ENCODE peak calls at places on chromosomes 13 and 19, in seven cellular contexts. I, C, M, N, W, V and D are unnamed samples.

GRCh38 chr13:101698400-101698799 is 245.9 kb downstream of the ITGBL1 start:
- DNase-seq in C (no peak), V (no peak), M (no peak), I (no peak), N (no peak), W (no peak), D (no peak)

GRCh38 chr13:112102243-112102642 is 35.3 kb downstream of the SOX1 start:
- DNase-seq in C (no peak), W (peak; percentile 40), V (no peak), I (no peak), M (no peak), N (no peak), D (peak; percentile 19)

GRCh38 chr13:80196756-80197155 is 144.2 kb downstream of the SPRY2 start:
- DNase-seq in C (no peak), I (no peak), W (no peak), N (no peak), M (no peak), V (no peak), D (no peak)

GRCh38 chr13:41528021-41528420 is 70.7 kb downstream of the RGCC start:
- DNase-seq in I (no peak), M (no peak), W (no peak), V (no peak), C (no peak), N (no peak), D (no peak)

GRCh38 chr13:46964789-46965527 is 68.1 kb upstream of the HTR2A start:
- DNase-seq in W (no peak), N (no peak), C (no peak), I (no peak), M (no peak), V (no peak), D (no peak)

GRCh38 chr13:105572401-105572800 is 963.1 kb downstream of the EFNB2 start:
- DNase-seq in C (no peak), M (no peak), W (no peak), V (no peak), I (no peak), N (no peak), D (no peak)

GRCh38 chr19:11479470-11480080 is 1.3 kb downstream of the ELAVL3 start:
- DNase-seq in N (peak; percentile 66), W (no peak), M (peak; percentile 65), V (peak; percentile 63), C (no peak), I (no peak), D (no peak)

GRCh38 chr13:39892731-39893293 is 237.3 kb downstream of the COG6 start:
- DNase-seq in N (no peak), M (no peak), W (no peak), C (no peak), I (no peak), V (peak; percentile 4), D (no peak)

GRCh38 chr13:111279253-111279652 is 41.2 kb upstream of the TEX29 start:
- DNase-seq in I (no peak), W (no peak), M (no peak), V (no peak), C (no peak), N (no peak), D (no peak)

GRCh38 chr13:84439108-84439507 is 556.8 kb upstream of the SLITRK1 start:
- DNase-seq in I (no peak), N (no peak), W (no peak), M (no peak), V (no peak), C (no peak), D (no peak)

GRCh38 chr13:43379738-43380137 is 356.4 kb downstream of the DNAJC15 start:
- DNase-seq in V (no peak), N (no peak), W (no peak), C (no peak), I (no peak), M (no peak), D (no peak)

GRCh38 chr19:5593963-5594255 is 26.2 kb upstream of the TINCR start:
- DNase-seq in V (no peak), N (no peak), M (peak; percentile 36), W (no peak), C (no peak), I (no peak), D (no peak)

GRCh38 chr13:67128148-67128547 is 102.0 kb downstream of the PCDH9 start:
- DNase-seq in M (no peak), W (no peak), C (no peak), V (no peak), I (no peak), N (no peak), D (no peak)

GRCh38 chr13:112849500-112849899 is 119.5 kb upstream of the MCF2L start:
- DNase-seq in I (no peak), C (no peak), V (no peak), N (no peak), W (peak; percentile 46), M (no peak), D (no peak)

GRCh38 chr19:40716655-40717324 is at the start of the genes COQ8B and ITPKC:
- DNase-seq in C (peak; percentile 100), I (peak; percentile 100), W (peak; percentile 100), V (peak; percentile 99), M (peak; percentile 100), N (peak; percentile 100), D (peak; percentile 100)
- TF ChIP-seq CTCF in C (no peak), I (no peak), W (no peak), V (peak; percentile 49), M (peak; percentile 32), N (no peak), D (peak; percentile 27)

GRCh38 chr13:97385854-97386253 is 48.1 kb upstream of the RAP2A start:
- DNase-seq in W (no peak), C (no peak), M (no peak), V (no peak), I (no peak), N (no peak), D (no peak)

GRCh38 chr13:97384366-97384765 is 49.6 kb upstream of the RAP2A start:
- DNase-seq in N (no peak), V (no peak), W (no peak), M (no peak), C (no peak), I (no peak), D (no peak)

GRCh38 chr13:97380696-97381095 is 53.3 kb upstream of the RAP2A start:
- DNase-seq in N (no peak), C (no peak), W (no peak), V (no peak), I (no peak), M (no peak), D (no peak)

GRCh38 chr13:97385146-97385545 is 48.8 kb upstream of the RAP2A start:
- DNase-seq in N (no peak), V (no peak), C (no peak), W (no peak), I (no peak), M (no peak), D (no peak)

DNA sequence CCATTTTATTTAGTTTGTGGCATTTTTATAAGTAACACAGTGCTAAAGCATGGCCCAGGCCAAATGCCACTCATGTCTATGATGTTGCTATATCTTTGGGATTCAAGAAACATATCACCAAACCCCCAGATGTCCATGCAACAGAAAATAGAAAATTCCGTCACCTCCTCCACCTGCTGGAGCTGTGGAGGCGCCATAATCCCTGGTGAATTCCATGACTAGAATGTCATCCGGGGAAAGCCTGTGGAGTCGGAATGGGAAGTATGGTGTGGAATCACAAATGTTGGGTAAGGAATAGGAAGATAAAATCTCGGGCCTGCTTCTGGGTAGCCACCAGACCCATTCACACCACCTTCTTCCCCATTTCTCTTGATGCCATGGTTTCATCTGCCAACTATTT is 51.7 kb upstream of the RAP2A start:
- DNase-seq in N (no peak), C (no peak), V (no peak), M (no peak), W (no peak), I (no peak), D (no peak)
- H3K4me1 ChIP-seq in N (no peaks in the 10 kb centered on the region), C (peaks cover 3% of the 10 kb centered on the region), V (no peaks in the 10 kb centered on the region), M (no peaks in the 10 kb centered on the region), W (peaks cover 34% of the 10 kb centered on the region), I (no peaks in the 10 kb centered on the region), D (no peaks in the 10 kb centered on the region)

GRCh38 chr13:50747939-50748338 is 95.6 kb downstream of the DLEU7 start:
- DNase-seq in I (no peak), N (no peak), V (no peak), C (no peak), M (no peak), W (no peak), D (no peak)

GRCh38 chr13:50742353-50742752 is 101.1 kb downstream of the DLEU7 start:
- DNase-seq in W (no peak), M (no peak), C (no peak), I (no peak), V (no peak), N (no peak), D (no peak)

GRCh38 chr13:50744261-50744660 is 99.2 kb downstream of the DLEU7 start:
- DNase-seq in C (no peak), N (no peak), I (no peak), M (no peak), V (no peak), W (no peak), D (no peak)

GRCh38 chr13:50740052-50740741 is 103.3 kb downstream of the DLEU7 start:
- DNase-seq in N (no peak), C (no peak), V (no peak), I (no peak), W (no peak), M (no peak), D (no peak)

GRCh38 chr13:50745542-50745941 is 98.0 kb downstream of the DLEU7 start:
- DNase-seq in M (no peak), C (no peak), W (no peak), N (no peak), I (peak; percentile 4), V (no peak), D (no peak)
- TF ChIP-seq CTCF in M (no peak), C (no peak), W (no peak), N (no peak), I (no peak), V (no peak), D (no peak)

GRCh38 chr19:46862504-46862835 is 1.7 kb downstream of the ARHGAP35 start:
- DNase-seq in N (no peak), V (no peak), W (peak; percentile 48), M (no peak), C (no peak), I (no peak), D (no peak)
- H3K4me1 ChIP-seq in N (peaks cover 12% of the 10 kb centered on the region), V (peaks cover 45% of the 10 kb centered on the region), W (peaks cover 63% of the 10 kb centered on the region), M (peaks cover 62% of the 10 kb centered on the region), C (peaks cover 70% of the 10 kb centered on the region), I (peaks cover 63% of the 10 kb centered on the region), D (peaks cover 49% of the 10 kb centered on the region)